ENCODE peak calls at places on chromosomes 4 and X, in seven cellular contexts. I is mesenchymal stem cell, G is mesendoderm, N is IMR-90, W is trophoblast cell, B is neuronal stem cell, L is H1. A is an unnamed sample.

GRCh38 chr4:76011700-76012387 is 4.5 kb upstream of the CXCL9 start:
- DNase-seq in G (no peak), B (no peak), L (peak), N (peak), I (peak), W (no peak), A (peak)

GRCh38 chr4:1136028-1136427 is 22.7 kb upstream of the RNF212 start:
- DNase-seq in I (peak), N (no peak), L (no peak), B (no peak), G (no peak), W (no peak), A (no peak)

GRCh38 chr4:80189956-80190671 is 7.2 kb upstream of the PRDM8 start:
- DNase-seq in N (peak), L (peak), W (no peak), I (no peak), B (no peak), G (peak), A (peak)

GRCh38 chr4:182065255-182065654 is 177.9 kb upstream of the TENM3 start:
- DNase-seq in I (no peak), B (no peak), L (no peak), G (peak), W (no peak), N (no peak), A (no peak)

GRCh38 chr4:123562994-123563745 is 166.6 kb downstream of the SPRY1 start:
- DNase-seq in G (no peak), I (peak), L (no peak), W (no peak), N (peak), B (no peak), A (no peak)

GRCh38 chr4:3254302-3255131 is 5.6 kb downstream of the MSANTD1 start:
- DNase-seq in W (no peak), L (peak), B (peak), N (no peak), I (no peak), G (no peak), A (peak)

GRCh38 chr4:22483551-22483981 is 32.3 kb downstream of the ADGRA3 start:
- DNase-seq in G (no peak), W (no peak), B (no peak), N (peak), L (no peak), I (peak), A (no peak)

GRCh38 chr4:1762264-1763010 is 30.7 kb upstream of the FGFR3 start:
- DNase-seq in G (no peak), L (no peak), W (no peak), B (no peak), N (no peak), I (no peak), A (no peak)

GRCh38 chr4:145933134-145933533 is 5.5 kb downstream of the ZNF827 start:
- DNase-seq in I (no peak), W (no peak), N (peak), B (no peak), L (no peak), G (no peak), A (no peak)

GRCh38 chr4:57916479-57916878 is 806.3 kb upstream of the IGFBP7 start:
- DNase-seq in I (no peak), L (no peak), W (no peak), G (no peak), N (no peak), B (no peak), A (no peak)

GRCh38 chr4:122826000-122826595 is 533 bp upstream of the FGF2 start:
- DNase-seq in G (no peak), B (no peak), L (no peak), W (no peak), I (no peak), N (peak), A (no peak)

GRCh38 chr4:86778169-86778568 is 71.0 kb downstream of the SLC10A6 start:
- DNase-seq in G (no peak), B (no peak), L (no peak), I (no peak), W (no peak), N (no peak), A (no peak)

GRCh38 chr4:184450045-184450444 is 24.3 kb downstream of the IRF2 start:
- DNase-seq in B (no peak), L (no peak), I (peak), G (no peak), N (peak), W (no peak), A (no peak)

GRCh38 chrX:66489339-66489738 is 149.5 kb downstream of the EDA2R start:
- DNase-seq in I (no peak), L (no peak), N (no peak), B (no peak), G (no peak), W (no peak), A (no peak)

GRCh38 chr4:140642674-140643437 is 74.1 kb upstream of the UCP1 start:
- DNase-seq in I (no peak), W (no peak), B (no peak), L (no peak), G (no peak), N (no peak), A (no peak)

GRCh38 chr4:25834411-25835107 is 28.2 kb downstream of the SEL1L3 start:
- DNase-seq in B (no peak), I (no peak), W (no peak), L (no peak), G (no peak), N (no peak), A (no peak)

GRCh38 chr4:183314336-183314735 is 5.7 kb downstream of the CLDN22 start:
- DNase-seq in N (no peak), L (no peak), W (peak), G (no peak), I (no peak), B (no peak), A (no peak)

GRCh38 chr4:171719691-171720090 is 93.5 kb upstream of the GALNTL6 start:
- DNase-seq in B (no peak), G (no peak), I (no peak), L (no peak), W (peak), N (no peak), A (no peak)

GRCh38 chr4:6957148-6957520 is 47.5 kb downstream of the TBC1D14 start:
- DNase-seq in G (no peak), W (no peak), I (peak), B (no peak), L (no peak), N (peak), A (no peak)

GRCh38 chr4:5753766-5754528 is 42.9 kb downstream of the EVC start:
- DNase-seq in L (peak), W (peak), G (no peak), N (peak), B (no peak), I (peak), A (no peak)

GRCh38 chr4:9704551-9705332 is 76.7 kb upstream of the DRD5 start:
- DNase-seq in B (no peak), N (no peak), I (no peak), G (peak), W (no peak), L (no peak), A (peak)

GRCh38 chrX:2549874-2550273 is 49.1 kb upstream of the DHRSX start:
- DNase-seq in I (no peak), N (no peak), W (no peak), B (no peak), G (peak), L (no peak), A (no peak)

GRCh38 chrX:102712216-102712966 is at the start of gene GPRASP2:
- DNase-seq in G (peak), B (peak), N (no peak), I (peak), L (peak), W (peak), A (peak)

GRCh38 chr4:169620846-169621228 is 459 bp downstream of the CLCN3 start:
- DNase-seq in L (no peak), I (peak), B (peak), G (peak), N (no peak), W (peak), A (no peak)

GRCh38 chrX:119228506-119229290 is 7.4 kb upstream of the PGRMC1 start:
- DNase-seq in W (peak), I (peak), G (no peak), N (peak), L (no peak), B (no peak), A (no peak)

GRCh38 chr4:106444557-106444956 is 76.0 kb upstream of the GIMD1 start:
- DNase-seq in B (no peak), L (no peak), N (no peak), W (peak), I (no peak), G (no peak), A (no peak)

GRCh38 chr4:142595222-142595871 is 250.8 kb downstream of the INPP4B start:
- DNase-seq in N (no peak), L (no peak), G (no peak), W (no peak), B (no peak), I (no peak), A (no peak)

DNA sequence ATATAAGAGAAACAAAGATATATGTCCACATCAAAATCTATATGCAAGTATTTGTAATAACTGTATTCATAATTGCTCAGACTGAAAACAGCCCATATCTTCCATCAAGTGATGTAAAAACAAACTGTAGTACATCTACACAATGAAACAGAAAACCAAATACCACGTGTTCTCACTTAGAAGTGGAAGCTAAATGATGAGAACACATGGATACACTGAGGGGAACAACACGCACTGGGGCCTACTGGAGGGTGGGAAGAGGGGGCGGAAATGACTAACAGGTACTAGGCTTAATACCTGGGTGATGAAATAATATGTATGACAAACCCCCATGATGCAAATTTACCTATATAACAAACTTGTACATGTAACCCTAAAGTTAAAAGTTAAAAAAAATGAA is 42.7 kb downstream of the UBA6 start:
- DNase-seq in L (no peak), G (no peak), W (no peak), B (no peak), I (no peak), N (no peak), A (no peak)
- H4K8ac ChIP-seq in L (no peak), G (no peak), W (no peak), B (no peak), I (no peak), N (no peak), A (no peak)

DNA sequence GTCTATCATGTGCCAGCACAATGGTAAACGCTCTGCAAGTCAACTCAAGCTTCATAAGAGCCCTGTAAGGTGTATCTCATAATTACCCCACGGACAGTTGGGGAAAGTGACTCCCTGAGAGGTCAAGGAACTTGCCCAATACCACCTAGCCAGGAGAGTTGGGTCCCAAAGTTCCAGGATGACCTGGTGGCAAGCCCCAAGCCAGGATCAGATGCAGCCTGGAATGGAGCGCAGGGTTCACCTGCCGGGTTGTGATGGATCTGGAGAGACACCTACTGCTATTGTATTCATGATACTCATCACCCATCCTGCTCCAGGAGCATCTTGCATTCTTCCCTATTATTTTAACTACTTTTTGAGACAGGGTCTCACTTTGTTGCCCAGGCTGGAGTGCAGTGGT is 36.1 kb downstream of the ZBTB49 start:
- DNase-seq in N (no peak), I (no peak), W (no peak), G (no peak), B (no peak), L (no peak), A (no peak)
- H4K8ac ChIP-seq in N (no peak), I (no peak), W (no peak), G (no peak), B (no peak), L (no peak), A (no peak)

GRCh38 chrX:40082447-40083119 is 15.2 kb downstream of the BCOR start:
- DNase-seq in N (no peak), G (no peak), W (no peak), L (no peak), I (no peak), B (no peak), A (no peak)

GRCh38 chrX:40083120-40083978 is 14.4 kb downstream of the BCOR start:
- DNase-seq in I (no peak), B (no peak), L (peak), N (no peak), G (no peak), W (no peak), A (peak)

GRCh38 chrX:40079572-40079971 is 18.2 kb downstream of the BCOR start:
- DNase-seq in B (no peak), W (no peak), L (no peak), G (no peak), I (no peak), N (no peak), A (no peak)

GRCh38 chrX:40081679-40082068 is 16.1 kb downstream of the BCOR start:
- DNase-seq in L (no peak), B (no peak), N (no peak), W (no peak), I (no peak), G (no peak), A (no peak)

DNA sequence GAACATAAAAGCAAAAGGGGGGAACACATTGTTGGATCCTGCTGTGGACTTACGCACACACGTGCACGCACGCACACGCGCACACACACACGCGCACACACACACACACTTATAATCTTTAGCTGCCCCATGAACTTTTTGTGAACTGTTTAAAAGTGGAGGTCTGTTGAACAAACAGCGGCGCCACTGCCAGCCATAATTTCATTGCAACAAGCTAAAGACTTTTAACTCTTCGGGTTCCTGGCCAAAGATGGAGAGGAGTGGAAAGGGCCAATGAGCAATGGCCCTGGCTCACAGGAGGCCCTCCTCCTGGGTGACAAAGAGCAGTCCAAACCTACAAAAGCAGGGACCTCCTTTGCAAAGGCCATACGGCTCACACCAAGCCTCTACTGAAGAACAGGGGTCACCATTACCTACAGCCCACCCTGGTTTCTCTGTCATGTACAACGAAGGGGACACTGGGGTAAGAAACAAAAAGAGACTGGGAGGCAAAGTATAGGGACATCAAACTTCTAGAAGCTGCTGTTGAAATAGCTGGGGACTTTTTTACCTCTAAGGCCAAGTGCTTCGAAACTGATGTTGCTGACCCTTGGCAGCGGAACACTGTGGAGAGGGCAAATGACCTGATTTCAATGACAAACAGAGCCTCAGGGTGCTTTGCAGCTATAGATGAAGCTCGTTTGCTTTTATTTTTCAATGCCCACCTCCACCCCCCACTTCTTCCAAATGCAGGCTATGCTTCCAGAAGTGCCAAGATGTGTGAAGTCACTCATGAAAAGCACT is 16.7 kb downstream of the BCOR start:
- DNase-seq in G (no peak), I (no peak), L (no peak), W (no peak), N (no peak), B (no peak), A (no peak)
- H4K8ac ChIP-seq in G (no peak), I (no peak), L (no peak), W (no peak), N (no peak), B (no peak), A (no peak)

GRCh38 chr4:163568835-163569234 is 74.3 kb downstream of the TMA16 start:
- DNase-seq in B (no peak), I (no peak), G (no peak), L (no peak), W (no peak), N (no peak), A (no peak)

GRCh38 chr4:163565228-163566040 is 70.9 kb downstream of the TMA16 start:
- DNase-seq in W (no peak), L (no peak), N (no peak), G (peak), I (no peak), B (no peak), A (no peak)

GRCh38 chr4:163564221-163564720 is 69.8 kb downstream of the TMA16 start:
- DNase-seq in I (no peak), G (no peak), W (no peak), N (no peak), B (no peak), L (no peak), A (no peak)

GRCh38 chr4:163562496-163562895 is 68.0 kb downstream of the TMA16 start:
- DNase-seq in N (no peak), W (no peak), I (no peak), B (no peak), L (no peak), G (no peak), A (no peak)

GRCh38 chr4:163566257-163566656 is 71.8 kb downstream of the TMA16 start:
- DNase-seq in N (no peak), L (no peak), B (no peak), I (no peak), W (no peak), G (no peak), A (no peak)
- H4K8ac ChIP-seq in N (no peak), L (no peak), B (no peak), I (no peak), W (no peak), G (no peak), A (no peak)

A was measured in H9.